ENCODE peak calls at places on chromosomes 7 and 10, in ten cellular contexts. One of them, this sample, is unnamed.

GRCh38 chr7:106538638-106539037 is 122.3 kb downstream of the CCDC71L start:
- DNase-seq in BJ: no peak
- DNase-seq in epithelial cell of esophagus: no peak
- DNase-seq in cardiac muscle cell: peak
- DNase-seq in lower leg skin: no peak
- DNase-seq in GM23338: no peak
- DNase-seq in A549: no peak
- DNase-seq in heart right ventricle: no peak
- DNase-seq in GM06990: no peak
- DNase-seq in CD8-positive, alpha-beta T cell: no peak
- DNase-seq in this sample: no peak

GRCh38 chr10:71072146-71072819 is 140.1 kb upstream of the UNC5B start:
- DNase-seq in BJ: no peak
- DNase-seq in epithelial cell of esophagus: no peak
- DNase-seq in cardiac muscle cell: no peak
- DNase-seq in lower leg skin: no peak
- DNase-seq in GM23338: no peak
- DNase-seq in A549: no peak
- DNase-seq in heart right ventricle: no peak
- DNase-seq in GM06990: no peak
- DNase-seq in CD8-positive, alpha-beta T cell: no peak
- DNase-seq in this sample: no peak

GRCh38 chr10:113879691-113880090 is 25.2 kb downstream of the NHLRC2 start:
- DNase-seq in BJ: no peak
- DNase-seq in epithelial cell of esophagus: no peak
- DNase-seq in cardiac muscle cell: no peak
- DNase-seq in lower leg skin: no peak
- DNase-seq in GM23338: no peak
- DNase-seq in A549: no peak
- DNase-seq in heart right ventricle: no peak
- DNase-seq in GM06990: peak
- DNase-seq in CD8-positive, alpha-beta T cell: no peak
- DNase-seq in this sample: no peak

GRCh38 chr10:127041561-127041960 is 136.3 kb downstream of the DOCK1 start:
- DNase-seq in BJ: peak
- DNase-seq in epithelial cell of esophagus: peak
- DNase-seq in cardiac muscle cell: peak
- DNase-seq in lower leg skin: peak
- DNase-seq in GM23338: no peak
- DNase-seq in A549: no peak
- DNase-seq in heart right ventricle: no peak
- DNase-seq in GM06990: no peak
- DNase-seq in CD8-positive, alpha-beta T cell: no peak
- DNase-seq in this sample: no peak

GRCh38 chr10:127374074-127374680 is 174.9 kb upstream of the NPS start:
- DNase-seq in BJ: no peak
- DNase-seq in epithelial cell of esophagus: no peak
- DNase-seq in cardiac muscle cell: no peak
- DNase-seq in lower leg skin: no peak
- DNase-seq in GM23338: no peak
- DNase-seq in A549: no peak
- DNase-seq in heart right ventricle: no peak
- DNase-seq in GM06990: no peak
- DNase-seq in CD8-positive, alpha-beta T cell: no peak
- DNase-seq in this sample: no peak

GRCh38 chr7:67311901-67312300 is 315.3 kb downstream of the TYW1 start:
- DNase-seq in BJ: no peak
- DNase-seq in epithelial cell of esophagus: no peak
- DNase-seq in cardiac muscle cell: peak
- DNase-seq in lower leg skin: no peak
- DNase-seq in GM23338: no peak
- DNase-seq in A549: no peak
- DNase-seq in heart right ventricle: no peak
- DNase-seq in GM06990: no peak
- DNase-seq in CD8-positive, alpha-beta T cell: no peak
- DNase-seq in this sample: no peak

GRCh38 chr10:93600861-93601773 is at the start of gene RBP4:
- DNase-seq in BJ: no peak
- DNase-seq in epithelial cell of esophagus: peak
- DNase-seq in cardiac muscle cell: peak
- DNase-seq in lower leg skin: peak
- DNase-seq in GM23338: peak
- DNase-seq in A549: no peak
- DNase-seq in heart right ventricle: peak
- DNase-seq in GM06990: no peak
- DNase-seq in CD8-positive, alpha-beta T cell: no peak
- DNase-seq in this sample: no peak

GRCh38 chr7:83936056-83936703 is 258.4 kb downstream of the SEMA3A start:
- DNase-seq in BJ: peak
- DNase-seq in epithelial cell of esophagus: peak
- DNase-seq in cardiac muscle cell: peak
- DNase-seq in lower leg skin: no peak
- DNase-seq in GM23338: peak
- DNase-seq in A549: peak
- DNase-seq in heart right ventricle: no peak
- DNase-seq in GM06990: no peak
- DNase-seq in CD8-positive, alpha-beta T cell: peak
- DNase-seq in this sample: peak

GRCh38 chr10:20888620-20889337 is 8.3 kb downstream of the NEBL start:
- DNase-seq in BJ: no peak
- DNase-seq in epithelial cell of esophagus: no peak
- DNase-seq in cardiac muscle cell: peak
- DNase-seq in lower leg skin: no peak
- DNase-seq in GM23338: no peak
- DNase-seq in A549: no peak
- DNase-seq in heart right ventricle: no peak
- DNase-seq in GM06990: no peak
- DNase-seq in CD8-positive, alpha-beta T cell: no peak
- DNase-seq in this sample: no peak

GRCh38 chr7:144835166-144835611 is 664 bp downstream of the TPK1 start:
- DNase-seq in BJ: no peak
- DNase-seq in epithelial cell of esophagus: peak
- DNase-seq in cardiac muscle cell: peak
- DNase-seq in lower leg skin: peak
- DNase-seq in GM23338: peak
- DNase-seq in A549: peak
- DNase-seq in heart right ventricle: peak
- DNase-seq in GM06990: no peak
- DNase-seq in CD8-positive, alpha-beta T cell: peak
- DNase-seq in this sample: peak

GRCh38 chr7:114786455-114786854 is 135.4 kb upstream of the MDFIC start:
- DNase-seq in BJ: no peak
- DNase-seq in epithelial cell of esophagus: no peak
- DNase-seq in cardiac muscle cell: no peak
- DNase-seq in lower leg skin: no peak
- DNase-seq in GM23338: no peak
- DNase-seq in A549: no peak
- DNase-seq in heart right ventricle: no peak
- DNase-seq in GM06990: no peak
- DNase-seq in CD8-positive, alpha-beta T cell: no peak
- DNase-seq in this sample: no peak

GRCh38 chr7:114021135-114021534 is 102.3 kb upstream of the PPP1R3A start:
- DNase-seq in BJ: no peak
- DNase-seq in epithelial cell of esophagus: peak
- DNase-seq in cardiac muscle cell: no peak
- DNase-seq in lower leg skin: no peak
- DNase-seq in GM23338: no peak
- DNase-seq in A549: no peak
- DNase-seq in heart right ventricle: no peak
- DNase-seq in GM06990: no peak
- DNase-seq in CD8-positive, alpha-beta T cell: no peak
- DNase-seq in this sample: no peak

GRCh38 chr10:86234102-86234501 is 132.5 kb downstream of the GRID1 start:
- DNase-seq in BJ: no peak
- DNase-seq in epithelial cell of esophagus: no peak
- DNase-seq in cardiac muscle cell: no peak
- DNase-seq in lower leg skin: no peak
- DNase-seq in GM23338: no peak
- DNase-seq in A549: no peak
- DNase-seq in heart right ventricle: no peak
- DNase-seq in GM06990: no peak
- DNase-seq in CD8-positive, alpha-beta T cell: no peak
- DNase-seq in this sample: no peak

GRCh38 chr7:64945776-64946175 is 42.7 kb downstream of the ZNF273 start:
- DNase-seq in BJ: no peak
- DNase-seq in epithelial cell of esophagus: no peak
- DNase-seq in cardiac muscle cell: no peak
- DNase-seq in lower leg skin: no peak
- DNase-seq in GM23338: no peak
- DNase-seq in A549: no peak
- DNase-seq in heart right ventricle: no peak
- DNase-seq in GM06990: no peak
- DNase-seq in CD8-positive, alpha-beta T cell: no peak
- DNase-seq in this sample: no peak

GRCh38 chr7:64947252-64948000 is 43.4 kb downstream of the ZNF117 start:
- DNase-seq in BJ: no peak
- DNase-seq in epithelial cell of esophagus: no peak
- DNase-seq in cardiac muscle cell: no peak
- DNase-seq in lower leg skin: peak
- DNase-seq in GM23338: peak
- DNase-seq in A549: no peak
- DNase-seq in heart right ventricle: no peak
- DNase-seq in GM06990: no peak
- DNase-seq in CD8-positive, alpha-beta T cell: no peak
- DNase-seq in this sample: no peak

GRCh38 chr7:64951250-64951848 is 39.5 kb downstream of the ZNF117 start:
- DNase-seq in BJ: no peak
- DNase-seq in epithelial cell of esophagus: peak
- DNase-seq in cardiac muscle cell: peak
- DNase-seq in lower leg skin: no peak
- DNase-seq in GM23338: peak
- DNase-seq in A549: peak
- DNase-seq in heart right ventricle: no peak
- DNase-seq in GM06990: no peak
- DNase-seq in CD8-positive, alpha-beta T cell: no peak
- DNase-seq in this sample: peak

GRCh38 chr7:64945481-64945756 is 42.3 kb downstream of the ZNF273 start:
- DNase-seq in BJ: no peak
- DNase-seq in epithelial cell of esophagus: no peak
- DNase-seq in cardiac muscle cell: no peak
- DNase-seq in lower leg skin: no peak
- DNase-seq in GM23338: no peak
- DNase-seq in A549: no peak
- DNase-seq in heart right ventricle: no peak
- DNase-seq in GM06990: no peak
- DNase-seq in CD8-positive, alpha-beta T cell: no peak
- DNase-seq in this sample: no peak

GRCh38 chr7:64946772-64947171 is 43.7 kb downstream of the ZNF273 start:
- DNase-seq in BJ: no peak
- DNase-seq in epithelial cell of esophagus: no peak
- DNase-seq in cardiac muscle cell: peak
- DNase-seq in lower leg skin: no peak
- DNase-seq in GM23338: peak
- DNase-seq in A549: no peak
- DNase-seq in heart right ventricle: no peak
- DNase-seq in GM06990: no peak
- DNase-seq in CD8-positive, alpha-beta T cell: no peak
- DNase-seq in this sample: no peak
- TF ChIP-seq CTCF in BJ: peak
- TF ChIP-seq CTCF in epithelial cell of esophagus: peak
- TF ChIP-seq CTCF in cardiac muscle cell: peak
- TF ChIP-seq CTCF in lower leg skin: no peak
- TF ChIP-seq CTCF in GM23338: peak
- TF ChIP-seq CTCF in A549: no peak
- TF ChIP-seq CTCF in heart right ventricle: no peak
- TF ChIP-seq CTCF in GM06990: no peak
- TF ChIP-seq CTCF in CD8-positive, alpha-beta T cell: no peak
- TF ChIP-seq CTCF in this sample: peak

DNA sequence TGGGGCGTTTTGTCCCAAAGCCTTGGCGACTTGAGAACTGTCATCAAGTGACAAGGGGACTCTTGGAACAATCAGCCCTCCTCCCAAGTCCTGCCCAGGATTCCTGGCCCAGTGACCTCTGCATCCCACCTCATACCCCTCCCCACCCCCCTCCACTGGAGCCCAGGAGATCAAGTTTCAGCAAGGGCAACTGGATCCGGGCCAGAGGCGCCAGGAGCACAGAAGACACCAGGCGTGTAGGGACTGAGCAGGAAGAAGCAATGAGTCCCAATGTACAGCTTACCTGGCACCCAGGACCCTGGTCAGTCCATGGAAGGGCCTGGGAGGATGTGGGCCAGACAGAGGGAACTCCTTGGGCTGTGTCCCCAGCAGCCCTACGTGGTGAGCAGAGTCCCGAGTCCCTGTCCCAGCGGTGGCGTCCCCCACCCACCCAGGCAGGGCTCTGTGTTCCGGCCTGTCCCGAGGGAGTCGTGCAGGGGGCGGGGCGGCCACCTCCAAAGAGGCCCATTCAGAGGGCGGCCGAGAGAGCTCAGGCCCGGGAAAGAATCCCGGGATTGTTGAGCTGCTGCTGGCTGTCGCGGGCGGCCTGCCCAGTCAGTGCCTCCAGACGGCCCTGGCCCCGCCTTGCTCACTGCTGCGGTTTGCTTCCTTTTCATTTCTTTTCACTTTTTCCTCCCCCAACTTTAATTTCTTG is 254.1 kb downstream of the TNS3 start:
- DNase-seq in BJ: peak
- DNase-seq in epithelial cell of esophagus: peak
- DNase-seq in cardiac muscle cell: peak
- DNase-seq in lower leg skin: peak
- DNase-seq in GM23338: peak
- DNase-seq in A549: no peak
- DNase-seq in heart right ventricle: peak
- DNase-seq in GM06990: no peak
- DNase-seq in CD8-positive, alpha-beta T cell: no peak
- DNase-seq in this sample: no peak
- H3K4me3 ChIP-seq in BJ: no peak
- H3K4me3 ChIP-seq in epithelial cell of esophagus: peak
- H3K4me3 ChIP-seq in cardiac muscle cell: peak
- H3K4me3 ChIP-seq in lower leg skin: no peak
- H3K4me3 ChIP-seq in GM23338: peak
- H3K4me3 ChIP-seq in A549: no peak
- H3K4me3 ChIP-seq in heart right ventricle: peak
- H3K4me3 ChIP-seq in GM06990: no peak
- H3K4me3 ChIP-seq in CD8-positive, alpha-beta T cell: no peak
- H3K4me3 ChIP-seq in this sample: peak

GRCh38 chr10:119399466-119399865 is 143.1 kb downstream of the RGS10 start:
- DNase-seq in BJ: no peak
- DNase-seq in epithelial cell of esophagus: no peak
- DNase-seq in cardiac muscle cell: no peak
- DNase-seq in lower leg skin: no peak
- DNase-seq in GM23338: no peak
- DNase-seq in A549: no peak
- DNase-seq in heart right ventricle: no peak
- DNase-seq in GM06990: no peak
- DNase-seq in CD8-positive, alpha-beta T cell: no peak
- DNase-seq in this sample: no peak
- TF ChIP-seq CTCF in BJ: no peak
- TF ChIP-seq CTCF in epithelial cell of esophagus: no peak
- TF ChIP-seq CTCF in cardiac muscle cell: no peak
- TF ChIP-seq CTCF in lower leg skin: no peak
- TF ChIP-seq CTCF in GM23338: no peak
- TF ChIP-seq CTCF in A549: no peak
- TF ChIP-seq CTCF in heart right ventricle: no peak
- TF ChIP-seq CTCF in GM06990: no peak
- TF ChIP-seq CTCF in CD8-positive, alpha-beta T cell: no peak
- TF ChIP-seq CTCF in this sample: no peak

DNA sequence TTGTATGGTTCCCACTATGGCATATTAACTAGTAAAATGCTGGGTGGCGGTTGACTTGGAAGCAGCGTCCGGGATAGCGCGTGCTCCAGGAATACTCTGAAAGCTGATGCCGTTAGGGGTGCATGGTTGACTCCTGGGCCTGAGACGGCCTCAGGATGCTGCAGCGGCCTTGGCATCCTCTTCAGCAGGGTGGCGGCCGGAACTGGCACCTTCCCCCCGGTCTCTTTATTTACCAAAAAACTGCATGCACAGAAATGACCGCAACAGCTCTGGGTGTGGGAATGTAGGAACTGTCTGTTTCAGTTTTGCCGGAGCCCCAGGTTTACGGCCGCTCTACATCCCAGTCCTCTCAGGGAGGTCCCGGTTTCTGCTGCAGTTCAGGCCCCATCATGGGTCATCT is 28.8 kb downstream of the PFKP start:
- DNase-seq in BJ: no peak
- DNase-seq in epithelial cell of esophagus: no peak
- DNase-seq in cardiac muscle cell: peak
- DNase-seq in lower leg skin: no peak
- DNase-seq in GM23338: no peak
- DNase-seq in A549: no peak
- DNase-seq in heart right ventricle: no peak
- DNase-seq in GM06990: no peak
- DNase-seq in CD8-positive, alpha-beta T cell: no peak
- DNase-seq in this sample: no peak
- H3K4me3 ChIP-seq in BJ: no peak
- H3K4me3 ChIP-seq in epithelial cell of esophagus: no peak
- H3K4me3 ChIP-seq in cardiac muscle cell: no peak
- H3K4me3 ChIP-seq in lower leg skin: no peak
- H3K4me3 ChIP-seq in GM23338: no peak
- H3K4me3 ChIP-seq in A549: peak
- H3K4me3 ChIP-seq in heart right ventricle: no peak
- H3K4me3 ChIP-seq in GM06990: no peak
- H3K4me3 ChIP-seq in CD8-positive, alpha-beta T cell: no peak
- H3K4me3 ChIP-seq in this sample: peak